ENCODE peak calls at places on chromosomes 1 and 21, in seven cellular contexts. F is mammary epithelial cell; L is body of pancreas; Z is lung; E is CD8-positive, alpha-beta T cell; N is ovary; G is right atrium auricular region. W is an unnamed sample. For H3K27me3, the result is how much of the 10 kb centered on the place peaks cover.

GRCh38 chr1:209095627-209096595 is 487.6 kb upstream of the CAMK1G start:
- DNase-seq in L (peak), G (no peak), E (no peak), F (peak), N (no peak), Z (no peak), W (peak)

GRCh38 chr1:149885364-149886111 is 13.8 kb upstream of the BOLA1 start:
- DNase-seq in Z (peak), E (peak), F (peak), L (peak), N (peak), G (peak), W (peak)

GRCh38 chr1:114468710-114469468 is 42.1 kb downstream of the TRIM33 start:
- DNase-seq in L (no peak), G (no peak), F (peak), Z (no peak), E (no peak), N (no peak), W (no peak)

GRCh38 chr1:109509176-109510134 is at the start of gene AMIGO1:
- DNase-seq in L (peak), G (no peak), Z (peak), N (peak), E (peak), F (peak), W (no peak)

GRCh38 chr1:177495878-177496277 is 325.1 kb downstream of the BRINP2 start:
- DNase-seq in G (no peak), F (no peak), Z (no peak), N (no peak), L (no peak), E (no peak), W (no peak)

GRCh38 chr1:5565726-5566125 is 426.5 kb downstream of the NPHP4 start:
- DNase-seq in L (no peak), G (no peak), N (no peak), F (no peak), Z (no peak), E (no peak), W (no peak)

GRCh38 chr1:28329395-28330153 is 734 bp downstream of the MED18 start:
- DNase-seq in G (no peak), F (no peak), E (no peak), N (peak), L (peak), Z (no peak), W (peak)

GRCh38 chr1:56291374-56291841 is 288.0 kb downstream of the PLPP3 start:
- DNase-seq in Z (no peak), N (peak), L (peak), E (no peak), G (no peak), F (no peak), W (no peak)

GRCh38 chr1:2447274-2448097 is 28.6 kb upstream of the PLCH2 start:
- DNase-seq in N (no peak), G (no peak), E (no peak), L (no peak), F (no peak), Z (no peak), W (no peak)
- H3K27me3 ChIP-seq in N (under half), G (under half), E (under half), L (under half), F (under half), Z (under half), W (under half)

GRCh38 chr1:58981392-58981791 is 197.5 kb upstream of the JUN start:
- DNase-seq in F (no peak), N (no peak), Z (no peak), L (no peak), E (no peak), G (no peak), W (no peak)
- TF ChIP-seq CTCF in F (no peak), N (no peak), Z (no peak), L (no peak), E (no peak), G (no peak), W (no peak)

GRCh38 chr1:35555212-35555584 is 2.0 kb downstream of the KIAA0319L start:
- DNase-seq in E (no peak), G (no peak), L (no peak), N (no peak), F (no peak), Z (no peak), W (no peak)
- H3K27ac ChIP-seq in E (no peak), G (no peak), L (peak), N (no peak), F (peak), Z (no peak), W (no peak)

GRCh38 chr21:41770901-41771624 is 4.2 kb upstream of the RIPK4 start:
- DNase-seq in L (no peak), G (no peak), N (no peak), Z (no peak), E (no peak), F (no peak), W (no peak)
- H3K27me3 ChIP-seq in L (under half), G (under half), N (under half), Z (under half), E (under half), F (under half), W (under half)